ENCODE peak calls at places on chromosomes 7 and 10, in ten cellular contexts. E is A549; I is cardiac fibroblast; N is choroid plexus epithelial cell; C is cardiac muscle cell; A is CD8-positive, alpha-beta T cell; F is thyroid gland; Q is GM12865; P is spleen; G is bronchial epithelial cell. B is an unnamed sample.

GRCh38 chr10:126302831-126303230 is 85.4 kb downstream of the ADAM12 start:
- DNase-seq in E (no peak), I (peak), N (peak), C (no peak), A (no peak), F (no peak), Q (no peak), P (no peak), G (peak), B (no peak)

GRCh38 chr10:29257106-29257783 is 31.6 kb upstream of the LYZL1 start:
- DNase-seq in E (no peak), I (peak), N (peak), C (peak), A (no peak), F (peak), Q (no peak), P (no peak), G (no peak), B (no peak)

GRCh38 chr7:23712368-23713284 is 2.6 kb downstream of the STK31 start:
- DNase-seq in E (peak), I (peak), N (peak), C (peak), A (no peak), F (no peak), Q (peak), P (no peak), G (peak), B (no peak)

GRCh38 chr10:127408115-127408710 is 140.9 kb upstream of the NPS start:
- DNase-seq in E (no peak), I (no peak), N (no peak), C (peak), A (no peak), F (no peak), Q (no peak), P (peak), G (no peak), B (no peak)

GRCh38 chr10:133166828-133167692 is 7.0 kb downstream of the KNDC1 start:
- DNase-seq in E (no peak), I (no peak), N (no peak), C (no peak), A (no peak), F (no peak), Q (no peak), P (no peak), G (no peak), B (no peak)

GRCh38 chr7:43119371-43120069 is 7.1 kb downstream of the HECW1 start:
- DNase-seq in E (no peak), I (peak), N (peak), C (no peak), A (no peak), F (no peak), Q (no peak), P (no peak), G (peak), B (no peak)

GRCh38 chr7:28570113-28570969 is 158.0 kb downstream of the CREB5 start:
- DNase-seq in E (no peak), I (no peak), N (no peak), C (no peak), A (no peak), F (no peak), Q (peak), P (no peak), G (no peak), B (no peak)

GRCh38 chr10:62426086-62426485 is 51.9 kb downstream of the ZNF365 start:
- DNase-seq in E (peak), I (no peak), N (no peak), C (no peak), A (no peak), F (no peak), Q (no peak), P (no peak), G (peak), B (no peak)

GRCh38 chr10:72953687-72954086 is 919 bp downstream of the PLA2G12B start:
- DNase-seq in E (no peak), I (no peak), N (no peak), C (peak), A (no peak), F (no peak), Q (no peak), P (no peak), G (no peak), B (no peak)

GRCh38 chr7:55484834-55485233 is 87.5 kb downstream of the VOPP1 start:
- DNase-seq in E (no peak), I (no peak), N (no peak), C (no peak), A (no peak), F (no peak), Q (no peak), P (no peak), G (no peak), B (no peak)

GRCh38 chr10:29810816-29811215 is 176.0 kb upstream of the SVIL start:
- DNase-seq in E (no peak), I (no peak), N (no peak), C (no peak), A (no peak), F (no peak), Q (no peak), P (no peak), G (no peak), B (no peak)

GRCh38 chr7:27155816-27156507 is 513 bp downstream of the HOXA7 start:
- DNase-seq in E (no peak), I (no peak), N (no peak), C (no peak), A (no peak), F (no peak), Q (no peak), P (peak), G (no peak), B (peak)

GRCh38 chr7:112204776-112205347 is 1.3 kb downstream of the DOCK4 start:
- DNase-seq in E (peak), I (peak), N (peak), C (no peak), A (no peak), F (no peak), Q (no peak), P (no peak), G (no peak), B (peak)

GRCh38 chr10:113221756-113222168 is 271.7 kb downstream of the TCF7L2 start:
- DNase-seq in E (no peak), I (no peak), N (peak), C (no peak), A (no peak), F (no peak), Q (no peak), P (no peak), G (peak), B (peak)

GRCh38 chr10:1454428-1454827 is 282.9 kb downstream of the ADARB2 start:
- DNase-seq in E (no peak), I (no peak), N (no peak), C (no peak), A (no peak), F (no peak), Q (peak), P (peak), G (no peak), B (no peak)

GRCh38 chr7:50837965-50838364 is 55.3 kb upstream of the GRB10 start:
- DNase-seq in E (peak), I (peak), N (peak), C (no peak), A (no peak), F (no peak), Q (no peak), P (no peak), G (peak), B (no peak)

GRCh38 chr7:259751-260405 is 30.1 kb upstream of the FOXL3 start:
- DNase-seq in E (no peak), I (no peak), N (no peak), C (no peak), A (no peak), F (no peak), Q (no peak), P (peak), G (no peak), B (no peak)

GRCh38 chr7:25735674-25736242 is 416.2 kb upstream of the NFE2L3 start:
- DNase-seq in E (no peak), I (no peak), N (no peak), C (no peak), A (no peak), F (no peak), Q (no peak), P (no peak), G (no peak), B (no peak)

GRCh38 chr10:34010891-34011290 is 676.4 kb upstream of the NRP1 start:
- DNase-seq in E (no peak), I (peak), N (peak), C (no peak), A (no peak), F (no peak), Q (no peak), P (no peak), G (peak), B (no peak)

GRCh38 chr10:74841265-74841973 is 15.0 kb downstream of the KAT6B start:
- DNase-seq in E (no peak), I (peak), N (peak), C (no peak), A (no peak), F (peak), Q (no peak), P (no peak), G (no peak), B (no peak)

GRCh38 chr7:151199196-151199874 is 11.0 kb downstream of the H2BK1 start:
- DNase-seq in E (no peak), I (no peak), N (no peak), C (no peak), A (no peak), F (no peak), Q (no peak), P (no peak), G (no peak), B (no peak)

GRCh38 chr7:29442146-29442545 is 121.5 kb upstream of the PRR15 start:
- DNase-seq in E (no peak), I (peak), N (peak), C (peak), A (no peak), F (no peak), Q (no peak), P (no peak), G (peak), B (no peak)

GRCh38 chr10:116925061-116925460 is 75.8 kb downstream of the ENO4 start:
- DNase-seq in E (no peak), I (no peak), N (no peak), C (no peak), A (no peak), F (no peak), Q (no peak), P (peak), G (no peak), B (no peak)

GRCh38 chr10:18625906-18626305 is 25.5 kb downstream of the NSUN6 start:
- DNase-seq in E (no peak), I (no peak), N (no peak), C (no peak), A (no peak), F (no peak), Q (no peak), P (no peak), G (no peak), B (no peak)

DNA sequence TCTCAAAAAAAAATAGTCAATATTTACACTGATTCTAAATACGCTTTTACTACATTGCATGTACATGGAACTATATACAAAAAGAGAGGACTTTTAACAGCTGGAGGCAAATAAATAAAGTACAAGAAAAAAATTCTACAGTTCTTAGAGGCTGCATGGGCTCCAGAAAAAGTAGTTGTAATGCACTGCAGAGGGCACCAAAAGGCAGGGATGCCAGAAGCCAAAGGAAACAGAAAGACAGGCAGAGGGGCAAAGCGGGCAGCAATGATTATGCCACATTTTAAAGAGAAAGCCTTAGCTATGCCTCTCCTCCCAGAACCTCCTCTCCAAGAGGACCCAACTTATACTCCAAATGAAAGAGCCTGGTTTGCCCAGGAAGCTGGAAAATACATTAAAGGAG is 11.6 kb upstream of the ADCK2 start:
- DNase-seq in E (no peak), I (peak), N (peak), C (no peak), A (no peak), F (no peak), Q (no peak), P (no peak), G (no peak), B (no peak)
- TF ChIP-seq CTCF in E (no peak), I (no peak), N (peak), C (peak), A (no peak), F (no peak), Q (no peak), P (no peak), G (peak), B (peak)

DNA sequence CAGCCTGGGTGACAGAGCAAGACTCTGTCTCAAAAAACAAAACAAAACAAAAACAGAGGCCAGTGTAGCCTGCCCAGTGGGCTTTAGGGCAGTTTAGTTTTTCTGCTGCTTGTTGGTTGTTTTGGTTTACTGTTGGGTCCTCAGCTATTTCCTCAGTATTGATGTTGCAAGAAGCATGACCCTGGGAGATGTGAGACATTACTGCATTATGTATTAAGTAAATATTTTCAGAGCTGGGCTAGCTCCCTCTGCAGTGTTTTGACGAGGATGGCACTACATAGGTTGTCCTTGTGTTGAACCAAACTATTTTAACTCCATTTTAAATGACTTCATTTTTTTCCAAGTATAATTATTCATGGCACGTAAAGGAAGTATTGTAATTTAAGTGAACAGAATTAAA is 4.8 kb downstream of the AKAP9 start:
- DNase-seq in E (peak), I (peak), N (peak), C (no peak), A (no peak), F (no peak), Q (no peak), P (no peak), G (peak), B (no peak)
- TF ChIP-seq CTCF in E (peak), I (peak), N (peak), C (peak), A (no peak), F (no peak), Q (no peak), P (no peak), G (no peak), B (no peak)

DNA sequence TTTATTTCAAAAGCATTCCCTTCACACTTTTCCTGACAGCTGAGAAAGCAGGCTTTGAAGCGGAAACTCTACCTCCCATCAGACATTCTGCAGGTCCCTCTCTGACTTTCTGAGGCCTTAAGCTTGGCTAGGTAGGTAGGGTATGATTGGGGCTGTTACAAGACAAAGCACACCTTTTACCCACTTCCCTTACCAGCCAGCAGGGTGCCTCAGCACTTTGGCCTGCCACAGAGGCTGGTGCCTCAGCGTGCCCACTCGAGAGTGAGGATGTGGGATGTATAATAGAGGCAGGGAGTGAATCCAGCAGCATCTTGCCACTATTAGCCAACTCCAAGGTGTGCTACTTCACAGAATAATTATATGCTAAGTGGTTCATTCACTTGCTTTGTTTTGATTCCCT is 70.3 kb upstream of the PDE1C start:
- DNase-seq in E (no peak), I (no peak), N (no peak), C (no peak), A (no peak), F (no peak), Q (no peak), P (no peak), G (no peak), B (no peak)
- TF ChIP-seq CTCF in E (no peak), I (peak), N (no peak), C (no peak), A (no peak), F (no peak), Q (no peak), P (no peak), G (no peak), B (no peak)

GRCh38 chr7:2643386-2644229 is 11.8 kb downstream of the TTYH3 start:
- DNase-seq in E (no peak), I (no peak), N (no peak), C (no peak), A (no peak), F (no peak), Q (peak), P (no peak), G (no peak), B (no peak)

GRCh38 chr7:2639994-2640830 is 8.4 kb downstream of the TTYH3 start:
- DNase-seq in E (no peak), I (no peak), N (no peak), C (no peak), A (no peak), F (peak), Q (no peak), P (peak), G (peak), B (no peak)

GRCh38 chr7:2640858-2641257 is 9.1 kb downstream of the TTYH3 start:
- DNase-seq in E (no peak), I (no peak), N (no peak), C (no peak), A (no peak), F (peak), Q (no peak), P (no peak), G (no peak), B (no peak)

GRCh38 chr7:2639151-2639993 is 7.6 kb downstream of the TTYH3 start:
- DNase-seq in E (no peak), I (no peak), N (no peak), C (no peak), A (no peak), F (no peak), Q (no peak), P (peak), G (no peak), B (no peak)

GRCh38 chr7:2641406-2642393 is 9.9 kb downstream of the TTYH3 start:
- DNase-seq in E (no peak), I (peak), N (peak), C (peak), A (no peak), F (peak), Q (peak), P (peak), G (peak), B (peak)
- TF ChIP-seq CTCF in E (no peak), I (no peak), N (no peak), C (no peak), A (no peak), F (no peak), Q (no peak), P (peak), G (no peak), B (no peak)

GRCh38 chr10:35504132-35504531 is 101.0 kb upstream of the GJD4 start:
- DNase-seq in E (no peak), I (no peak), N (no peak), C (no peak), A (no peak), F (no peak), Q (no peak), P (no peak), G (no peak), B (no peak)

GRCh38 chr10:35503548-35503947 is 101.6 kb upstream of the GJD4 start:
- DNase-seq in E (no peak), I (no peak), N (no peak), C (no peak), A (no peak), F (no peak), Q (no peak), P (no peak), G (no peak), B (peak)

GRCh38 chr10:35502697-35503096 is 102.4 kb upstream of the GJD4 start:
- DNase-seq in E (no peak), I (no peak), N (no peak), C (no peak), A (no peak), F (no peak), Q (no peak), P (no peak), G (no peak), B (no peak)

GRCh38 chr10:35498693-35499092 is 106.4 kb upstream of the GJD4 start:
- DNase-seq in E (no peak), I (no peak), N (no peak), C (no peak), A (no peak), F (no peak), Q (peak), P (no peak), G (peak), B (no peak)

DNA sequence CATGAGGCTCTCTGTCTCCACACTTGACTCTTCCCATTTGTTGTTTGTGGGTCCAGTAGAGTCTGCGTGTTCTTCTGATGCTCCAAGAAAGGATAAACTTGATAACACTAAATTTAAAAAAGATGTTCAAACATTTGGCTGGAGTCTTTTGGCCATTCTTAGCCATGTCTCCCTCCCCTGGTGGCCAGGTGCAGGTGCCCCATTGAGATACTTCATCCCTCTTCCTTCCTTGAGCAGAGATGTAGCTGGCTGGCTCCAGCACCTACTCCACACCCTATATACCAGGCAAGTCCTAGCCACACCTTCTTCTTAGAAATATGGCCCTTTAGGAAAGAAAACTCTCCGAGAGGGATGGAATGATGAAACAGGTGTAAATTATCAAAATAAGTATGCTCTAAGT is 103.2 kb upstream of the GJD4 start:
- DNase-seq in E (no peak), I (no peak), N (no peak), C (no peak), A (no peak), F (no peak), Q (no peak), P (no peak), G (no peak), B (no peak)
- TF ChIP-seq CTCF in E (peak), I (peak), N (peak), C (no peak), A (no peak), F (no peak), Q (peak), P (no peak), G (peak), B (peak)

GRCh38 chr7:155574556-155574955 is 28.2 kb upstream of the CNPY1 start:
- DNase-seq in E (no peak), I (no peak), N (no peak), C (no peak), A (no peak), F (no peak), Q (no peak), P (peak), G (no peak), B (no peak)

GRCh38 chr7:155570171-155570958 is 24.0 kb upstream of the CNPY1 start:
- DNase-seq in E (no peak), I (no peak), N (no peak), C (no peak), A (no peak), F (no peak), Q (no peak), P (peak), G (no peak), B (no peak)

GRCh38 chr7:155569681-155570080 is 23.3 kb upstream of the CNPY1 start:
- DNase-seq in E (no peak), I (no peak), N (no peak), C (no peak), A (no peak), F (no peak), Q (no peak), P (peak), G (no peak), B (no peak)

GRCh38 chr7:155570991-155571390 is 24.6 kb upstream of the CNPY1 start:
- DNase-seq in E (no peak), I (no peak), N (no peak), C (no peak), A (no peak), F (no peak), Q (no peak), P (peak), G (no peak), B (no peak)

GRCh38 chr7:155571581-155572345 is 25.4 kb upstream of the CNPY1 start:
- DNase-seq in E (no peak), I (no peak), N (no peak), C (no peak), A (no peak), F (no peak), Q (no peak), P (peak), G (no peak), B (no peak)
- TF ChIP-seq CTCF in E (no peak), I (no peak), N (no peak), C (no peak), A (no peak), F (no peak), Q (no peak), P (no peak), G (no peak), B (no peak)

GRCh38 chr10:105797234-105797890 is 1156.3 kb downstream of the SORCS3 start:
- DNase-seq in E (peak), I (peak), N (peak), C (peak), A (no peak), F (no peak), Q (peak), P (no peak), G (peak), B (no peak)
- TF ChIP-seq CTCF in E (peak), I (peak), N (peak), C (peak), A (no peak), F (no peak), Q (peak), P (peak), G (peak), B (peak)

GRCh38 chr10:14200645-14201534 is 129.8 kb downstream of the FRMD4A start:
- DNase-seq in E (no peak), I (no peak), N (no peak), C (no peak), A (no peak), F (no peak), Q (peak), P (no peak), G (no peak), B (peak)
- TF ChIP-seq CTCF in E (peak), I (peak), N (peak), C (peak), A (no peak), F (no peak), Q (peak), P (no peak), G (peak), B (peak)

B was measured in BE2C.